ENCODE peak calls at places on chromosomes 2 and 18, in five cellular contexts. C, H, L, T and V are unnamed samples.

GRCh38 chr2:230758566-230759480 is 46.2 kb downstream of the CAB39 start:
- DNase-seq in C (no peak), H (no peak), L (no peak), T (no peak), V (no peak)

GRCh38 chr2:130878933-130879332 is 42.2 kb downstream of the ARHGEF4 start:
- DNase-seq in C (no peak), H (no peak), L (no peak), T (no peak), V (no peak)

GRCh38 chr18:13610517-13610916 is 115.8 kb downstream of the FAM210A start:
- DNase-seq in C (peak; percentile 52), H (no peak), L (no peak), T (no peak), V (no peak)

GRCh38 chr2:28193552-28194383 is 198.9 kb upstream of the FOSL2 start:
- DNase-seq in C (no peak), H (no peak), L (no peak), T (no peak), V (no peak)

GRCh38 chr18:76445275-76445674 is 49.8 kb downstream of the ZNF516 start:
- DNase-seq in C (no peak), H (no peak), L (no peak), T (no peak), V (no peak)

GRCh38 chr2:142742301-142743214 is 134.9 kb upstream of the KYNU start:
- DNase-seq in C (no peak), H (no peak), L (no peak), T (no peak), V (no peak)

GRCh38 chr2:222972420-222972819 is 79.6 kb upstream of the KCNE4 start:
- DNase-seq in C (no peak), H (no peak), L (no peak), T (no peak), V (no peak)

GRCh38 chr2:30823452-30823851 is 16.2 kb upstream of the CAPN13 start:
- DNase-seq in C (no peak), H (no peak), L (no peak), T (no peak), V (no peak)

GRCh38 chr2:190563109-190563508 is 28.6 kb upstream of the NEMP2 start:
- DNase-seq in C (no peak), H (no peak), L (no peak), T (no peak), V (no peak)

GRCh38 chr2:208062113-208062512 is 36.8 kb upstream of the PLEKHM3 start:
- DNase-seq in C (no peak), H (no peak), L (no peak), T (peak; percentile 35), V (no peak)

GRCh38 chr18:23373564-23373963 is 79.5 kb upstream of the RIOK3 start:
- DNase-seq in C (no peak), H (no peak), L (no peak), T (no peak), V (no peak)

GRCh38 chr2:227479865-227480475 is 8.0 kb downstream of the AGFG1 start:
- DNase-seq in C (no peak), H (no peak), L (no peak), T (no peak), V (no peak)

GRCh38 chr2:235716875-235717496 is 223.1 kb downstream of the AGAP1 start:
- DNase-seq in C (no peak), H (no peak), L (no peak), T (no peak), V (no peak)

GRCh38 chr2:133262888-133263287 is 305.4 kb downstream of the NCKAP5 start:
- DNase-seq in C (no peak), H (no peak), L (no peak), T (no peak), V (no peak)

GRCh38 chr2:71592181-71592711 is 138.9 kb downstream of the DYSF start:
- DNase-seq in C (no peak), H (no peak), L (no peak), T (no peak), V (no peak)

GRCh38 chr2:214649440-214650205 is 159.9 kb downstream of the BARD1 start:
- DNase-seq in C (no peak), H (no peak), L (no peak), T (no peak), V (no peak)

GRCh38 chr18:36412778-36413177 is 115.3 kb downstream of the FHOD3 start:
- DNase-seq in C (no peak), H (no peak), L (no peak), T (peak; percentile 42), V (no peak)

GRCh38 chr2:239605409-239605808 is 204.6 kb upstream of the HDAC4 start:
- DNase-seq in C (no peak), H (no peak), L (no peak), T (no peak), V (no peak)

GRCh38 chr2:144261336-144261735 is 258.6 kb downstream of the ZEB2 start:
- DNase-seq in C (no peak), H (no peak), L (no peak), T (no peak), V (no peak)

GRCh38 chr18:73270919-73271318 is 403.1 kb upstream of the NETO1 start:
- DNase-seq in C (no peak), H (no peak), L (no peak), T (no peak), V (no peak)

GRCh38 chr2:198488964-198489363 is 684.6 kb downstream of the PLCL1 start:
- DNase-seq in C (no peak), H (no peak), L (no peak), T (no peak), V (no peak)

GRCh38 chr2:118588826-118589225 is 258.6 kb downstream of the EN1 start:
- DNase-seq in C (no peak), H (no peak), L (no peak), T (no peak), V (no peak)

GRCh38 chr2:112048887-112049286 is 6.2 kb upstream of the TMEM87B start:
- DNase-seq in C (no peak), H (no peak), L (no peak), T (peak; percentile 35), V (no peak)

GRCh38 chr2:8320305-8320704 is 361.6 kb upstream of the ID2 start:
- DNase-seq in C (no peak), H (no peak), L (no peak), T (no peak), V (no peak)

GRCh38 chr2:27123302-27124150 is at the start of gene ABHD1:
- DNase-seq in C (peak; percentile 85), H (peak; percentile 82), L (no peak), T (peak; percentile 48), V (peak; percentile 91)

GRCh38 chr2:15890936-15891905 is 49.1 kb upstream of the MYCN start:
- DNase-seq in C (no peak), H (no peak), L (no peak), T (peak; percentile 39), V (no peak)

GRCh38 chr18:77110936-77111335 is 21.6 kb downstream of the MBP start:
- DNase-seq in C (no peak), H (no peak), L (no peak), T (no peak), V (no peak)

GRCh38 chr2:86510436-86510933 is 52.8 kb downstream of the CHMP3 start:
- DNase-seq in C (no peak), H (no peak), L (no peak), T (no peak), V (no peak)

GRCh38 chr2:2810504-2810903 is 479.4 kb upstream of the MYT1L start:
- DNase-seq in C (no peak), H (no peak), L (peak; percentile 36), T (no peak), V (no peak)

GRCh38 chr18:47930086-47930843 is at the start of gene SMAD2:
- DNase-seq in C (peak; percentile 94), H (peak; percentile 92), L (peak; percentile 90), T (peak; percentile 85), V (peak; percentile 73)

GRCh38 chr2:112757265-112757664 is 7.1 kb downstream of the CKAP2L start:
- DNase-seq in C (no peak), H (peak; percentile 63), L (no peak), T (no peak), V (peak; percentile 77)

GRCh38 chr2:5520352-5520996 is 171.7 kb upstream of the SOX11 start:
- DNase-seq in C (no peak), H (no peak), L (no peak), T (no peak), V (no peak)

GRCh38 chr18:51127664-51128063 is 69.8 kb downstream of the MEX3C start:
- DNase-seq in C (no peak), H (no peak), L (no peak), T (no peak), V (no peak)

DNA sequence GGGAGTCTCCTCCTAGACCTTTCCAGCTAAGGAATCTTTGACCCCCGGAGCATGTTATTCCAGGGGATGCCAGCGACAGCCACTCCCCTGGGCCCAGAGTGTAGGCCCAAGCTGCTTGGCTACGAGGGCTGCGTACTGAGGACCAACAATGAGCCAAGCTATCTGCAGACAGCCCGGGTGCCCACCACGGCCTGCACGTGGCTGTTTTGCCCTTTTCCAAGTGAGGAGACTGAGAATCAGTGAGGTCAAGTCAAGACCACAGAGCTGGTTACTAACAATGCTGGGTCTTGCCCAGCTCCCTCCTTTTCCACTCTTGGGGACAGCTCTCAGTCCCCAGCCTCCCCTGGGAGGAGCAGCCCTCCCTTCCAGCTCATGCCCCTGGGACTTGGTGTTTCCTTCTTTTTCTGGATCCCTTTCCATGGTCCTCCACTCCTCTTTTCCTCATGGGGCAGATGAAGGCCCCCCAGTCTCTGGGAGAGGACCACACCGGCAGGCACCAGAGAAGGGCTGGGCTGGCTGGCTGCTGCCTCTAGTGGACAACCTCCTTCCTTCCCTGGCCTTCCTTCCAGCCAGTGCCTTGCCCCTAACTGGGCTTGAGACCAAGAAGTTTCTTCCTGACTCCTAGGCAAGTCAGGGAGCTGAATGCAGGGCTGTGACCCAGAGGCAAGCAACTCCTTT is 550 bp upstream of the MALL start:
- DNase-seq in C (peak; percentile 72), H (peak; percentile 56), L (no peak), T (peak; percentile 40), V (no peak)
- TF ChIP-seq CTCF in C (peak; percentile 54), H (peak; percentile 58), L (peak; percentile 69), T (no peak), V (no peak)

GRCh38 chr2:138334323-138334722 is 167.2 kb upstream of the SPOPL start:
- DNase-seq in C (no peak), H (no peak), L (no peak), T (no peak), V (no peak)
- TF ChIP-seq CTCF in C (no peak), H (no peak), L (no peak), T (no peak), V (no peak)

GRCh38 chr18:64330161-64330560 is 181.3 kb upstream of the LINC00305 start:
- DNase-seq in C (no peak), H (no peak), L (no peak), T (peak; percentile 16), V (no peak)
- TF ChIP-seq CTCF in C (peak; percentile 12), H (no peak), L (no peak), T (no peak), V (no peak)

DNA sequence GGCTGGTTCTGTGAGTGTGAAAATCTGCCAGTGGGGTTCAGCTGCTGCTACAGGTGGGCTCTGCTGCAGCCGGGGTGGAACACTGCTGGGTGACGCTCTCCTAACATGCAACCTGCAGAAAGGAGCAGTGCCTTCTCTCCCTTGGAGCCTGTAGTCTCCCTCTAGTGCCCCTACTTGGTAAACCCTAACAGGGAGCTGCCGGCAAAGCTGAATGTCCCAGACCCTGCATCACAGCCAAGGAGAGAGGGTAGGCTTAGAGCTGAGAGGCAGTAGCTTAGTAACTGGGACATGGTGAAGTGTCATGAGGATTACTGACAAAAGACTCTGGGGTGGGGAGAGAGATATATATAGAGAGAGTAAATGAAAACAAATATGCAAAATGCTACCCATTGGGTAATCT is 9.8 kb downstream of the NCAPH start:
- DNase-seq in C (no peak), H (no peak), L (no peak), T (no peak), V (no peak)
- TF ChIP-seq CTCF in C (no peak), H (no peak), L (no peak), T (no peak), V (no peak)